ENCODE peak calls at places on chromosome 1, in seven cellular contexts. One of them, this sample, is unnamed.

GRCh38 chr1:240464099-240464498 is 147.9 kb downstream of the GREM2 start:
- DNase-seq in epithelial cell of esophagus: peak
- DNase-seq in astrocyte of the spinal cord: no peak
- DNase-seq in OCI-LY7: no peak
- DNase-seq in thoracic aorta: no peak
- DNase-seq in prostate gland: no peak
- DNase-seq in IMR-90: peak
- DNase-seq in this sample: peak

GRCh38 chr1:2553871-2554620 is 2.1 kb upstream of the TNFRSF14 start:
- DNase-seq in OCI-LY7: no peak
- DNase-seq in IMR-90: no peak
- DNase-seq in thoracic aorta: no peak
- DNase-seq in astrocyte of the spinal cord: no peak
- DNase-seq in epithelial cell of esophagus: no peak
- DNase-seq in prostate gland: no peak
- DNase-seq in this sample: no peak

GRCh38 chr1:6224733-6225132 is 11.0 kb downstream of the ICMT start:
- DNase-seq in IMR-90: no peak
- DNase-seq in astrocyte of the spinal cord: no peak
- DNase-seq in prostate gland: no peak
- DNase-seq in epithelial cell of esophagus: no peak
- DNase-seq in thoracic aorta: no peak
- DNase-seq in OCI-LY7: no peak
- DNase-seq in this sample: no peak

GRCh38 chr1:40633563-40634376 is 31.7 kb downstream of the RIMS3 start:
- DNase-seq in thoracic aorta: no peak
- DNase-seq in prostate gland: no peak
- DNase-seq in OCI-LY7: no peak
- DNase-seq in astrocyte of the spinal cord: no peak
- DNase-seq in IMR-90: no peak
- DNase-seq in epithelial cell of esophagus: no peak
- DNase-seq in this sample: no peak

GRCh38 chr1:225941949-225942222 is 866 bp upstream of the LEFTY2 start:
- DNase-seq in prostate gland: no peak
- DNase-seq in IMR-90: no peak
- DNase-seq in OCI-LY7: no peak
- DNase-seq in astrocyte of the spinal cord: no peak
- DNase-seq in epithelial cell of esophagus: no peak
- DNase-seq in thoracic aorta: no peak
- DNase-seq in this sample: no peak

GRCh38 chr1:205270764-205271163 is 43.0 kb downstream of the TMCC2 start:
- DNase-seq in thoracic aorta: no peak
- DNase-seq in astrocyte of the spinal cord: no peak
- DNase-seq in IMR-90: peak
- DNase-seq in OCI-LY7: no peak
- DNase-seq in epithelial cell of esophagus: peak
- DNase-seq in prostate gland: no peak
- DNase-seq in this sample: peak

GRCh38 chr1:226950875-226951274 is 10.8 kb downstream of the COQ8A start:
- DNase-seq in prostate gland: no peak
- DNase-seq in astrocyte of the spinal cord: no peak
- DNase-seq in epithelial cell of esophagus: no peak
- DNase-seq in thoracic aorta: no peak
- DNase-seq in IMR-90: no peak
- DNase-seq in OCI-LY7: no peak
- DNase-seq in this sample: no peak

GRCh38 chr1:156291226-156292061 is 4.0 kb downstream of the GLMP start:
- DNase-seq in astrocyte of the spinal cord: peak
- DNase-seq in prostate gland: peak
- DNase-seq in IMR-90: peak
- DNase-seq in OCI-LY7: no peak
- DNase-seq in thoracic aorta: peak
- DNase-seq in epithelial cell of esophagus: peak
- DNase-seq in this sample: peak

GRCh38 chr1:109477821-109478220 is 5.9 kb upstream of the ATXN7L2 start:
- DNase-seq in prostate gland: no peak
- DNase-seq in astrocyte of the spinal cord: no peak
- DNase-seq in OCI-LY7: no peak
- DNase-seq in IMR-90: no peak
- DNase-seq in thoracic aorta: no peak
- DNase-seq in epithelial cell of esophagus: no peak
- DNase-seq in this sample: no peak

GRCh38 chr1:192133350-192133950 is 24.8 kb upstream of the RGS18 start:
- DNase-seq in OCI-LY7: no peak
- DNase-seq in prostate gland: no peak
- DNase-seq in thoracic aorta: no peak
- DNase-seq in epithelial cell of esophagus: peak
- DNase-seq in astrocyte of the spinal cord: peak
- DNase-seq in IMR-90: peak
- DNase-seq in this sample: peak

GRCh38 chr1:100721502-100722205 is 2.1 kb downstream of the VCAM1 start:
- DNase-seq in astrocyte of the spinal cord: peak
- DNase-seq in OCI-LY7: no peak
- DNase-seq in prostate gland: no peak
- DNase-seq in epithelial cell of esophagus: peak
- DNase-seq in IMR-90: peak
- DNase-seq in thoracic aorta: no peak
- DNase-seq in this sample: peak

GRCh38 chr1:166327886-166328285 is 161.1 kb upstream of the FAM78B start:
- DNase-seq in IMR-90: no peak
- DNase-seq in astrocyte of the spinal cord: no peak
- DNase-seq in epithelial cell of esophagus: no peak
- DNase-seq in prostate gland: no peak
- DNase-seq in thoracic aorta: no peak
- DNase-seq in OCI-LY7: no peak
- DNase-seq in this sample: no peak

GRCh38 chr1:5423109-5423508 is 569.1 kb downstream of the NPHP4 start:
- DNase-seq in epithelial cell of esophagus: no peak
- DNase-seq in thoracic aorta: no peak
- DNase-seq in astrocyte of the spinal cord: no peak
- DNase-seq in OCI-LY7: peak
- DNase-seq in prostate gland: no peak
- DNase-seq in IMR-90: no peak
- DNase-seq in this sample: no peak

GRCh38 chr1:25610822-25611630 is 5.6 kb upstream of the MAN1C1 start:
- DNase-seq in astrocyte of the spinal cord: no peak
- DNase-seq in epithelial cell of esophagus: no peak
- DNase-seq in thoracic aorta: no peak
- DNase-seq in prostate gland: no peak
- DNase-seq in IMR-90: peak
- DNase-seq in OCI-LY7: peak
- DNase-seq in this sample: peak

GRCh38 chr1:210568631-210569030 is 239.9 kb downstream of the HHAT start:
- DNase-seq in IMR-90: no peak
- DNase-seq in thoracic aorta: no peak
- DNase-seq in OCI-LY7: no peak
- DNase-seq in astrocyte of the spinal cord: no peak
- DNase-seq in prostate gland: no peak
- DNase-seq in epithelial cell of esophagus: no peak
- DNase-seq in this sample: no peak

GRCh38 chr1:160741597-160742348 is 2.7 kb downstream of the SLAMF7 start:
- DNase-seq in thoracic aorta: no peak
- DNase-seq in prostate gland: no peak
- DNase-seq in OCI-LY7: no peak
- DNase-seq in epithelial cell of esophagus: no peak
- DNase-seq in astrocyte of the spinal cord: no peak
- DNase-seq in IMR-90: no peak
- DNase-seq in this sample: no peak

GRCh38 chr1:160743266-160743665 is 4.2 kb downstream of the SLAMF7 start:
- DNase-seq in prostate gland: no peak
- DNase-seq in OCI-LY7: no peak
- DNase-seq in epithelial cell of esophagus: no peak
- DNase-seq in astrocyte of the spinal cord: no peak
- DNase-seq in thoracic aorta: no peak
- DNase-seq in IMR-90: no peak
- DNase-seq in this sample: no peak

GRCh38 chr1:160746870-160747500 is 7.9 kb downstream of the SLAMF7 start:
- DNase-seq in astrocyte of the spinal cord: peak
- DNase-seq in epithelial cell of esophagus: no peak
- DNase-seq in IMR-90: no peak
- DNase-seq in thoracic aorta: no peak
- DNase-seq in prostate gland: no peak
- DNase-seq in OCI-LY7: no peak
- DNase-seq in this sample: no peak

GRCh38 chr1:160742428-160743127 is 3.5 kb downstream of the SLAMF7 start:
- DNase-seq in thoracic aorta: no peak
- DNase-seq in astrocyte of the spinal cord: no peak
- DNase-seq in IMR-90: no peak
- DNase-seq in OCI-LY7: no peak
- DNase-seq in epithelial cell of esophagus: no peak
- DNase-seq in prostate gland: no peak
- DNase-seq in this sample: no peak

GRCh38 chr1:160744287-160744857 is 5.3 kb downstream of the SLAMF7 start:
- DNase-seq in IMR-90: no peak
- DNase-seq in astrocyte of the spinal cord: no peak
- DNase-seq in thoracic aorta: no peak
- DNase-seq in prostate gland: no peak
- DNase-seq in OCI-LY7: no peak
- DNase-seq in epithelial cell of esophagus: no peak
- DNase-seq in this sample: no peak
- H3K4me3 ChIP-seq in IMR-90: no peak
- H3K4me3 ChIP-seq in astrocyte of the spinal cord: no peak
- H3K4me3 ChIP-seq in thoracic aorta: no peak
- H3K4me3 ChIP-seq in prostate gland: no peak
- H3K4me3 ChIP-seq in OCI-LY7: no peak
- H3K4me3 ChIP-seq in epithelial cell of esophagus: no peak
- H3K4me3 ChIP-seq in this sample: no peak

GRCh38 chr1:182720465-182720864 is 36.1 kb upstream of the RGS8 start:
- DNase-seq in prostate gland: no peak
- DNase-seq in epithelial cell of esophagus: peak
- DNase-seq in IMR-90: peak
- DNase-seq in OCI-LY7: no peak
- DNase-seq in thoracic aorta: no peak
- DNase-seq in astrocyte of the spinal cord: no peak
- DNase-seq in this sample: peak
- TF ChIP-seq CTCF in prostate gland: no peak
- TF ChIP-seq CTCF in epithelial cell of esophagus: peak
- TF ChIP-seq CTCF in IMR-90: no peak
- TF ChIP-seq CTCF in OCI-LY7: no peak
- TF ChIP-seq CTCF in thoracic aorta: no peak
- TF ChIP-seq CTCF in astrocyte of the spinal cord: peak
- TF ChIP-seq CTCF in this sample: peak

GRCh38 chr1:34865573-34865972 is 6.0 kb upstream of the SMIM12 start:
- DNase-seq in OCI-LY7: no peak
- DNase-seq in prostate gland: no peak
- DNase-seq in epithelial cell of esophagus: no peak
- DNase-seq in astrocyte of the spinal cord: no peak
- DNase-seq in thoracic aorta: no peak
- DNase-seq in IMR-90: no peak
- DNase-seq in this sample: no peak

GRCh38 chr1:34865981-34866761 is 6.6 kb upstream of the SMIM12 start:
- DNase-seq in thoracic aorta: peak
- DNase-seq in astrocyte of the spinal cord: peak
- DNase-seq in OCI-LY7: peak
- DNase-seq in IMR-90: peak
- DNase-seq in epithelial cell of esophagus: peak
- DNase-seq in prostate gland: peak
- DNase-seq in this sample: peak

GRCh38 chr1:34867421-34867820 is 7.9 kb upstream of the SMIM12 start:
- DNase-seq in prostate gland: no peak
- DNase-seq in thoracic aorta: no peak
- DNase-seq in OCI-LY7: no peak
- DNase-seq in astrocyte of the spinal cord: no peak
- DNase-seq in epithelial cell of esophagus: no peak
- DNase-seq in IMR-90: no peak
- DNase-seq in this sample: no peak

GRCh38 chr1:34868230-34869049 is 8.9 kb upstream of the SMIM12 start:
- DNase-seq in thoracic aorta: no peak
- DNase-seq in prostate gland: no peak
- DNase-seq in OCI-LY7: no peak
- DNase-seq in astrocyte of the spinal cord: no peak
- DNase-seq in epithelial cell of esophagus: no peak
- DNase-seq in IMR-90: no peak
- DNase-seq in this sample: no peak

GRCh38 chr1:34866762-34867109 is 7.2 kb upstream of the SMIM12 start:
- DNase-seq in prostate gland: no peak
- DNase-seq in thoracic aorta: no peak
- DNase-seq in astrocyte of the spinal cord: no peak
- DNase-seq in OCI-LY7: no peak
- DNase-seq in epithelial cell of esophagus: no peak
- DNase-seq in IMR-90: no peak
- DNase-seq in this sample: no peak
- H3K4me3 ChIP-seq in prostate gland: peak
- H3K4me3 ChIP-seq in thoracic aorta: peak
- H3K4me3 ChIP-seq in astrocyte of the spinal cord: peak
- H3K4me3 ChIP-seq in OCI-LY7: peak
- H3K4me3 ChIP-seq in epithelial cell of esophagus: peak
- H3K4me3 ChIP-seq in IMR-90: peak
- H3K4me3 ChIP-seq in this sample: peak

DNA sequence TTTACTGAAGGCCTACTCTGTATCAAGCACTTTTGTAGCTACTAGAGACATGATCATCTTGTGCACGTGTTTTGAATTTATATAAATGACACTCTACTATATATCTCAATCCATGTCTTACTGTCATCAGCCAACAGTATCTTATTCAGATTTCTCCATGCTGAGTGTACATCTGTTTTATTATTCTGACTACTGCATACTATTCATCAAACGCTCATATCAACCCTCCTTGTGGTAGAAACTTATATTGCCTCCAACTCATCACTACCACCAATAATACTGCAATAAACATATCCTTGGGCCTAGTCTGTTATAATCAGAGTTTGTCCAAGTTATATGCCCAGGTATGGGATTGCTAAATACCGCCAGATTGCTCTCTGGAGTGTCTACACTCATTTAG is 81.6 kb upstream of the IRF2BP2 start:
- DNase-seq in astrocyte of the spinal cord: peak
- DNase-seq in IMR-90: peak
- DNase-seq in epithelial cell of esophagus: no peak
- DNase-seq in thoracic aorta: no peak
- DNase-seq in OCI-LY7: peak
- DNase-seq in prostate gland: no peak
- DNase-seq in this sample: peak
- TF ChIP-seq CTCF in astrocyte of the spinal cord: peak
- TF ChIP-seq CTCF in IMR-90: peak
- TF ChIP-seq CTCF in epithelial cell of esophagus: no peak
- TF ChIP-seq CTCF in thoracic aorta: no peak
- TF ChIP-seq CTCF in OCI-LY7: peak
- TF ChIP-seq CTCF in prostate gland: no peak
- TF ChIP-seq CTCF in this sample: peak

DNA sequence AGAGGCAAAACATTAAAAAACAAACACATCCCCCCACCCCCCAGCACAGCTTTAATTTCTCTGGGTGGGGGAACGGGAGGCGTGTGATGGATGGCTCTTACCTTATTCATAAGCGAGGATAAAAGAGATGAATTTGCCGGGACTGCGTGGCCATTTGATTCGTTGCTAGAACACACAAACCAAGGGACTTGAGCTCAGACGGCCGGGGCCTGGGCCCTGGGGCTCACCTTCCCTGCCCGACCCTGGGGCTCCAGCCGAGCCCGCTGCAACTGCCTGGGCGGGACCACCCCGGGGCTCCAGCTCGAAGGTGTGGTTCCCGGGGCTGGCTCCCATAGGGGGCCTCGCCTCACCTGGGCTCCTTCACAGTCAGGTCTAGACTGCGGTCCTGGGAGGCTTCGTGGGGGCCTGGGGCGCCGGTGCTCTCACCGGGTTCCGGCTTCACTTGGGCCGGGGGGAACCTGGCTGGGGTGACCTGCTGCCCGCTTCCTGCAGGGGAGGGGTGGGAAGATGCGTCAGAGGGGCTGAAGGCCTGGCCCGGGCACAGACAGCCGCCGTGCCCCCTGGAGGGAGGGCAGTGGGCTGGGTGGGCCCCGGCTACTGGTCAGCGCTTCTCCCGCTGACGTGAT is 145.7 kb downstream of the CASZ1 start:
- DNase-seq in IMR-90: no peak
- DNase-seq in thoracic aorta: no peak
- DNase-seq in prostate gland: no peak
- DNase-seq in astrocyte of the spinal cord: no peak
- DNase-seq in OCI-LY7: no peak
- DNase-seq in epithelial cell of esophagus: no peak
- DNase-seq in this sample: no peak
- H3K4me3 ChIP-seq in IMR-90: no peak
- H3K4me3 ChIP-seq in thoracic aorta: no peak
- H3K4me3 ChIP-seq in prostate gland: no peak
- H3K4me3 ChIP-seq in astrocyte of the spinal cord: no peak
- H3K4me3 ChIP-seq in OCI-LY7: no peak
- H3K4me3 ChIP-seq in epithelial cell of esophagus: no peak
- H3K4me3 ChIP-seq in this sample: no peak